ENCODE peak calls at places on chromosomes 16 and 17, in six cellular contexts. One of them, this sample, is unnamed. For H3K27me3 and H3K9me3, the result is how much of the 10 kb centered on the place peaks cover.

GRCh38 chr17:34305061-34305460 is 14.2 kb upstream of the CCL8 start:
- DNase-seq in AG04450: no peak
- DNase-seq in heart left ventricle: no peak
- DNase-seq in prostate gland: no peak
- DNase-seq in Karpas-422: no peak
- DNase-seq in adrenal gland: no peak
- DNase-seq in this sample: no peak

GRCh38 chr16:67199011-67199807 is at the start of gene ELMO3:
- DNase-seq in Karpas-422: no peak
- DNase-seq in adrenal gland: no peak
- DNase-seq in heart left ventricle: no peak
- DNase-seq in AG04450: no peak
- DNase-seq in prostate gland: peak
- DNase-seq in this sample: no peak

GRCh38 chr17:8057691-8058114 is 18.8 kb downstream of the ALOX15B start:
- DNase-seq in adrenal gland: peak
- DNase-seq in Karpas-422: peak
- DNase-seq in heart left ventricle: no peak
- DNase-seq in prostate gland: peak
- DNase-seq in AG04450: peak
- DNase-seq in this sample: peak

GRCh38 chr17:77312786-77313599 is 172.2 kb downstream of the SEC14L1 start:
- DNase-seq in AG04450: peak
- DNase-seq in Karpas-422: no peak
- DNase-seq in heart left ventricle: peak
- DNase-seq in prostate gland: no peak
- DNase-seq in adrenal gland: peak
- DNase-seq in this sample: no peak

GRCh38 chr17:77036136-77036840 is 104.5 kb upstream of the SEC14L1 start:
- DNase-seq in heart left ventricle: no peak
- DNase-seq in adrenal gland: no peak
- DNase-seq in Karpas-422: no peak
- DNase-seq in prostate gland: no peak
- DNase-seq in AG04450: no peak
- DNase-seq in this sample: no peak

GRCh38 chr16:29664133-29664912 is 1.3 kb downstream of the SPN start:
- DNase-seq in Karpas-422: peak
- DNase-seq in prostate gland: no peak
- DNase-seq in adrenal gland: peak
- DNase-seq in heart left ventricle: no peak
- DNase-seq in AG04450: no peak
- DNase-seq in this sample: peak

GRCh38 chr16:49281843-49282642 is 405 bp upstream of the CBLN1 start:
- DNase-seq in adrenal gland: peak
- DNase-seq in prostate gland: peak
- DNase-seq in heart left ventricle: peak
- DNase-seq in Karpas-422: no peak
- DNase-seq in AG04450: no peak
- DNase-seq in this sample: no peak

GRCh38 chr17:80636356-80637285 is 92.0 kb downstream of the RPTOR start:
- DNase-seq in adrenal gland: peak
- DNase-seq in AG04450: no peak
- DNase-seq in heart left ventricle: no peak
- DNase-seq in Karpas-422: peak
- DNase-seq in prostate gland: no peak
- DNase-seq in this sample: no peak

GRCh38 chr16:6932871-6933390 is 399.7 kb upstream of the RBFOX1 start:
- DNase-seq in adrenal gland: no peak
- DNase-seq in Karpas-422: no peak
- DNase-seq in prostate gland: no peak
- DNase-seq in heart left ventricle: no peak
- DNase-seq in AG04450: no peak
- DNase-seq in this sample: no peak

GRCh38 chr17:11980813-11981212 is 16.5 kb downstream of the ZNF18 start:
- DNase-seq in adrenal gland: no peak
- DNase-seq in Karpas-422: no peak
- DNase-seq in AG04450: no peak
- DNase-seq in heart left ventricle: no peak
- DNase-seq in prostate gland: no peak
- DNase-seq in this sample: no peak

GRCh38 chr16:12893050-12893750 is 8.2 kb upstream of the SHISA9 start:
- DNase-seq in Karpas-422: no peak
- DNase-seq in heart left ventricle: no peak
- DNase-seq in adrenal gland: no peak
- DNase-seq in AG04450: no peak
- DNase-seq in prostate gland: no peak
- DNase-seq in this sample: no peak

GRCh38 chr16:12896562-12896961 is 4.8 kb upstream of the SHISA9 start:
- DNase-seq in prostate gland: no peak
- DNase-seq in heart left ventricle: no peak
- DNase-seq in adrenal gland: no peak
- DNase-seq in AG04450: no peak
- DNase-seq in Karpas-422: peak
- DNase-seq in this sample: no peak

DNA sequence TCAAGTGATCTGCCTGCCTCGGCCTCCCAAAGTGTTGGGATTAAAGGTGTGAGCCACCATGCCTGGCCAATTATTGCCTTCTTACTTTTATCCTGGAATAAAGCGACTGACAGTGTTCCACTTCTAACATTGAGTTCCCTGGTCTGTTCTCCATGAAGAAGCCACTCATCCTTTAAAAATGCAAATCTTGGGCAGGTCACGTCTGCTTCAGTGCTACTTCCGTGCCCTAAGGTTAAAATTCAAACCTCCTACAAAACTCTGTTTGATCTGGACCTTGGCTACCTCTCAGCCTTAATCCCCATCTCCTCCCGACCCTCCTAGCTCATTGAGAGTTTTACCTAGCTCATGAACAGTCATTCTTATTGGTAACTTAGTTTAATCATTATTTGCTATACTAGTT is 9.6 kb upstream of the SHISA9 start:
- DNase-seq in prostate gland: no peak
- DNase-seq in heart left ventricle: no peak
- DNase-seq in Karpas-422: no peak
- DNase-seq in AG04450: no peak
- DNase-seq in adrenal gland: no peak
- DNase-seq in this sample: no peak
- H3K4me3 ChIP-seq in prostate gland: no peak
- H3K4me3 ChIP-seq in heart left ventricle: no peak
- H3K4me3 ChIP-seq in Karpas-422: no peak
- H3K4me3 ChIP-seq in AG04450: no peak
- H3K4me3 ChIP-seq in adrenal gland: no peak
- H3K4me3 ChIP-seq in this sample: no peak

GRCh38 chr17:36703860-36704266 is 102.5 kb downstream of the MRM1 start:
- DNase-seq in adrenal gland: peak
- DNase-seq in Karpas-422: peak
- DNase-seq in AG04450: no peak
- DNase-seq in heart left ventricle: no peak
- DNase-seq in prostate gland: peak
- DNase-seq in this sample: peak
- H3K27me3 ChIP-seq in adrenal gland: under half
- H3K27me3 ChIP-seq in Karpas-422: under half
- H3K27me3 ChIP-seq in AG04450: under half
- H3K27me3 ChIP-seq in heart left ventricle: under half
- H3K27me3 ChIP-seq in prostate gland: under half
- H3K27me3 ChIP-seq in this sample: under half

DNA sequence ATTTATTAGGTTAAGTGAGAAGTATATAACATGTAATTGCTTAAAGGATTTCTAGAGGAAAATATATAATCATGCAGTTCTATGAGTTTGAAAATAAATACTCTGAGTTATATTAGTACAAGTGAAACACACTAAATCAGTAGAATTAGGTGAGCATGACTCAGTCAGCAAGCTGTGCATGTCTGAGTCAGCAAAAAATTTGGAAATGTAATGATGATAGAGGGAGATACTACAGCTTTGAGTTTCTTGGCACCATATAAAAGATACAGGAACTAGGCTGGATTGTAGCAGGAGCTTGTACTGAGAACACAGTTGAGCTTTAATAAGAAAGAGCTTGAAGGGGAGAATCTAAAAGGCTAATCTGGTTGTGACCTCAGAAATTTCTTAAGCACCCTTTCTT is 1224.6 kb downstream of the CDH8 start:
- DNase-seq in Karpas-422: no peak
- DNase-seq in adrenal gland: no peak
- DNase-seq in heart left ventricle: no peak
- DNase-seq in prostate gland: no peak
- DNase-seq in AG04450: no peak
- DNase-seq in this sample: no peak
- H3K9me3 ChIP-seq in Karpas-422: under half
- H3K9me3 ChIP-seq in adrenal gland: under half
- H3K9me3 ChIP-seq in heart left ventricle: under half
- H3K9me3 ChIP-seq in prostate gland: under half
- H3K9me3 ChIP-seq in AG04450: under half
- H3K9me3 ChIP-seq in this sample: under half

GRCh38 chr16:12027091-12027490 is 50.6 kb downstream of the SNX29 start:
- DNase-seq in Karpas-422: no peak
- DNase-seq in heart left ventricle: no peak
- DNase-seq in prostate gland: peak
- DNase-seq in AG04450: no peak
- DNase-seq in adrenal gland: no peak
- DNase-seq in this sample: no peak
- H3K4me3 ChIP-seq in Karpas-422: no peak
- H3K4me3 ChIP-seq in heart left ventricle: no peak
- H3K4me3 ChIP-seq in prostate gland: no peak
- H3K4me3 ChIP-seq in AG04450: no peak
- H3K4me3 ChIP-seq in adrenal gland: no peak
- H3K4me3 ChIP-seq in this sample: no peak

GRCh38 chr17:79482719-79483118 is 128.1 kb downstream of the RBFOX3 start:
- DNase-seq in prostate gland: no peak
- DNase-seq in Karpas-422: no peak
- DNase-seq in heart left ventricle: no peak
- DNase-seq in adrenal gland: no peak
- DNase-seq in AG04450: no peak
- DNase-seq in this sample: no peak
- H3K27me3 ChIP-seq in prostate gland: under half
- H3K27me3 ChIP-seq in Karpas-422: under half
- H3K27me3 ChIP-seq in heart left ventricle: under half
- H3K27me3 ChIP-seq in adrenal gland: under half
- H3K27me3 ChIP-seq in AG04450: under half
- H3K27me3 ChIP-seq in this sample: under half

DNA sequence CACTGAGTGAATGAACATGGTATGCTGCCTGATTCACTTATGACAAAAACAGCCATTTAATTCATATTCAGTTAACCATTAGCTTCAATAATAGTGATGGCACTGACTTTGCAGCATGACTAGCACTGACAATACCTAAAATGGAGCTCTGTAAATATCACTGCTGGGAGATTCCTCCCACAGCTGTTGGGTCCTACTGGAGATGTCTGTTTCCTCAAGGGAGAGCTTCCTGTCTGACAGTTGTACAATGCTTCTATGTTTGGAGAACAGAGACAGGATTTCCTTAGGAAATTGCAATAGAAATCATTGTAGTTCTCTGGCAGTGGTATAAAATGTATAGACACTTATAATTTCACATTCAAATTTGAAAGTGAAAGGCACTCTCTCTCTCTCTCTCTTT is 695.9 kb upstream of the CDH8 start:
- DNase-seq in Karpas-422: no peak
- DNase-seq in prostate gland: no peak
- DNase-seq in AG04450: no peak
- DNase-seq in adrenal gland: no peak
- DNase-seq in heart left ventricle: no peak
- DNase-seq in this sample: no peak
- H3K9me3 ChIP-seq in Karpas-422: under half
- H3K9me3 ChIP-seq in prostate gland: under half
- H3K9me3 ChIP-seq in AG04450: under half
- H3K9me3 ChIP-seq in adrenal gland: under half
- H3K9me3 ChIP-seq in heart left ventricle: under half
- H3K9me3 ChIP-seq in this sample: under half

GRCh38 chr16:58502217-58502921 is 2.4 kb downstream of the NDRG4 start:
- DNase-seq in AG04450: no peak
- DNase-seq in heart left ventricle: no peak
- DNase-seq in adrenal gland: no peak
- DNase-seq in prostate gland: no peak
- DNase-seq in Karpas-422: no peak
- DNase-seq in this sample: no peak

GRCh38 chr16:58501242-58502131 is 1.5 kb downstream of the NDRG4 start:
- DNase-seq in heart left ventricle: no peak
- DNase-seq in AG04450: no peak
- DNase-seq in Karpas-422: peak
- DNase-seq in prostate gland: no peak
- DNase-seq in adrenal gland: no peak
- DNase-seq in this sample: peak

GRCh38 chr16:58499615-58500328 is at the start of gene NDRG4:
- DNase-seq in adrenal gland: peak
- DNase-seq in AG04450: peak
- DNase-seq in heart left ventricle: peak
- DNase-seq in Karpas-422: peak
- DNase-seq in prostate gland: no peak
- DNase-seq in this sample: peak

GRCh38 chr16:58499092-58499511 is 841 bp upstream of the NDRG4 start:
- DNase-seq in AG04450: no peak
- DNase-seq in heart left ventricle: no peak
- DNase-seq in prostate gland: no peak
- DNase-seq in Karpas-422: no peak
- DNase-seq in adrenal gland: no peak
- DNase-seq in this sample: no peak

GRCh38 chr16:58500329-58501241 is 642 bp downstream of the NDRG4 start:
- DNase-seq in AG04450: no peak
- DNase-seq in Karpas-422: no peak
- DNase-seq in adrenal gland: no peak
- DNase-seq in prostate gland: no peak
- DNase-seq in heart left ventricle: no peak
- DNase-seq in this sample: no peak
- H3K4me3 ChIP-seq in AG04450: peak
- H3K4me3 ChIP-seq in Karpas-422: peak
- H3K4me3 ChIP-seq in adrenal gland: peak
- H3K4me3 ChIP-seq in prostate gland: peak
- H3K4me3 ChIP-seq in heart left ventricle: peak
- H3K4me3 ChIP-seq in this sample: peak

DNA sequence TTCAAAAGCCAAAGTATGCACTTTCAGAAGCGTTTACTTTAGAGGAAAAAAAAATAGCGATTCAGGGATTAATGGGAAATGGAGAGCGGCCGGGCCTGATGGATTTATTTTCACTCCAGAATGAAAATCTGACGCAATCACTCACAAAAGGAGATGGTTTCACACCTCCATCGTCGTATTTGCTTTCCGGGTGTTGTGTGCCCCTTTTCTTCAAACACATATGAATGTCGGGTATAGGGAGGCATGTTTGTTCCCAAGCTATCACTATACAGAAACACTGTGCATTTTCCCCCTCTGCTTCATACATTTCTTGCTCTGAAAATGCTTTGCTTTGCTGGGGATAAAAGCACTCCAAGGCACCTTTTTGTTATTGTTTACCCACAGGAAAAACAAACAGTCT is 562.2 kb upstream of the ZFHX3 start:
- DNase-seq in prostate gland: no peak
- DNase-seq in Karpas-422: no peak
- DNase-seq in adrenal gland: no peak
- DNase-seq in AG04450: no peak
- DNase-seq in heart left ventricle: no peak
- DNase-seq in this sample: no peak
- H3K27me3 ChIP-seq in prostate gland: under half
- H3K27me3 ChIP-seq in Karpas-422: under half
- H3K27me3 ChIP-seq in adrenal gland: under half
- H3K27me3 ChIP-seq in AG04450: under half
- H3K27me3 ChIP-seq in heart left ventricle: under half
- H3K27me3 ChIP-seq in this sample: under half